ENCODE peak calls at places on chromosomes 1 and 21, in seven cellular contexts. W is heart right ventricle, M is kidney, D is hepatocyte, Q is mammary epithelial cell, I is SJCRH30, S is left ventricle myocardium inferior. Z is an unnamed sample.

GRCh38 chr1:206535853-206536188 is 28.5 kb downstream of the RASSF5 start:
- DNase-seq in Q (peak; percentile 61), S (no peak), W (no peak), M (no peak), I (no peak), D (no peak), Z (no peak)

GRCh38 chr1:64087768-64088167 is 115.7 kb upstream of the UBE2U start:
- DNase-seq in S (no peak), W (no peak), M (no peak), Q (peak; percentile 86), I (peak; percentile 18), D (no peak), Z (no peak)

GRCh38 chr1:201904579-201904978 is 15.9 kb downstream of the SHISA4 start:
- DNase-seq in M (peak; percentile 85), W (no peak), S (no peak), I (no peak), D (peak; percentile 50), Q (peak; percentile 80), Z (no peak)

GRCh38 chr1:168179411-168180147 is 817 bp downstream of the TIPRL start:
- DNase-seq in W (no peak), I (no peak), S (no peak), D (peak; percentile 23), Q (peak; percentile 26), M (no peak), Z (no peak)

GRCh38 chr1:215476541-215476940 is 90.6 kb upstream of the KCTD3 start:
- DNase-seq in Q (no peak), S (no peak), I (no peak), M (no peak), D (no peak), W (no peak), Z (no peak)

GRCh38 chr1:22111620-22112019 is 31.3 kb downstream of the WNT4 start:
- DNase-seq in I (no peak), Q (no peak), M (no peak), S (no peak), W (no peak), D (no peak), Z (no peak)

GRCh38 chr1:51564124-51564523 is 45.1 kb upstream of the EPS15 start:
- DNase-seq in M (no peak), D (peak; percentile 40), W (no peak), Q (peak; percentile 60), S (no peak), I (no peak), Z (no peak)

GRCh38 chr1:180183426-180183825 is 28.8 kb downstream of the QSOX1 start:
- DNase-seq in S (no peak), I (no peak), Q (no peak), D (no peak), W (no peak), M (peak; percentile 12), Z (no peak)

GRCh38 chr1:227945891-227946623 is 1.7 kb downstream of the WNT9A start:
- DNase-seq in W (peak; percentile 47), S (peak; percentile 63), D (peak; percentile 85), M (peak; percentile 94), Q (peak; percentile 90), I (peak; percentile 80), Z (no peak)

GRCh38 chr1:214637722-214638473 is 34.9 kb downstream of the CENPF start:
- DNase-seq in I (no peak), D (peak; percentile 56), W (no peak), M (no peak), Q (peak; percentile 46), S (no peak), Z (no peak)

GRCh38 chr1:9250586-9251381 is 16.2 kb downstream of the H6PD start:
- DNase-seq in W (no peak), S (no peak), I (no peak), D (no peak), M (peak; percentile 76), Q (no peak), Z (no peak)

GRCh38 chr1:167543566-167543965 is 10.0 kb downstream of the CREG1 start:
- DNase-seq in M (no peak), S (no peak), W (no peak), I (no peak), Q (no peak), D (no peak), Z (no peak)

GRCh38 chr1:201876148-201876547 is 12.6 kb upstream of the SHISA4 start:
- DNase-seq in S (no peak), Q (no peak), W (no peak), M (no peak), I (no peak), D (no peak), Z (no peak)

GRCh38 chr1:246291141-246291540 is 215.9 kb downstream of the SMYD3 start:
- DNase-seq in M (no peak), I (no peak), S (no peak), D (no peak), Q (no peak), W (no peak), Z (no peak)

GRCh38 chr1:2300004-2300771 is 72.1 kb downstream of the SKI start:
- DNase-seq in S (no peak), M (no peak), D (no peak), W (no peak), I (peak; percentile 62), Q (no peak), Z (peak; percentile 78)

GRCh38 chr1:34792868-34793727 is at the start of gene GJA4:
- DNase-seq in I (no peak), M (peak; percentile 66), Q (no peak), S (peak; percentile 54), D (no peak), W (peak; percentile 64), Z (no peak)

GRCh38 chr1:155064109-155064812 is 721 bp downstream of the EFNA4 start:
- DNase-seq in M (no peak), W (no peak), D (peak; percentile 81), I (peak; percentile 46), Q (no peak), S (no peak), Z (no peak)

GRCh38 chr1:162661336-162661735 is 29.1 kb downstream of the DDR2 start:
- DNase-seq in S (no peak), D (no peak), Q (no peak), W (no peak), I (no peak), M (no peak), Z (no peak)

GRCh38 chr1:23450894-23451293 is 26.3 kb upstream of the TCEA3 start:
- DNase-seq in S (no peak), I (no peak), Q (no peak), W (no peak), M (no peak), D (no peak), Z (no peak)

GRCh38 chr1:174968750-174969244 is 30.9 kb upstream of the CACYBP start:
- DNase-seq in D (no peak), M (no peak), S (no peak), I (no peak), Q (peak; percentile 81), W (no peak), Z (no peak)

GRCh38 chr1:159940006-159940620 is 5.3 kb downstream of the IGSF9 start:
- DNase-seq in S (no peak), I (no peak), M (no peak), W (no peak), Q (no peak), D (no peak), Z (no peak)

GRCh38 chr1:38239258-38239657 is 192.7 kb upstream of the POU3F1 start:
- DNase-seq in S (no peak), W (no peak), M (no peak), Q (no peak), D (no peak), I (peak; percentile 7), Z (no peak)

GRCh38 chr1:228463559-228464455 is 23.4 kb upstream of the RNF187 start:
- DNase-seq in I (no peak), M (peak; percentile 79), W (no peak), D (peak; percentile 34), Q (no peak), S (no peak), Z (peak; percentile 47)

GRCh38 chr1:56915960-56916359 is 49.9 kb downstream of the C8B start:
- DNase-seq in W (peak; percentile 31), S (peak; percentile 25), Q (no peak), I (no peak), D (no peak), M (peak; percentile 92), Z (no peak)

GRCh38 chr1:156865865-156866678 is 5.4 kb downstream of the NTRK1 start:
- DNase-seq in W (no peak), I (no peak), D (no peak), Q (no peak), M (peak; percentile 54), S (no peak), Z (no peak)

GRCh38 chr1:164804366-164804765 is 245.4 kb downstream of the PBX1 start:
- DNase-seq in M (no peak), S (no peak), I (no peak), Q (no peak), W (no peak), D (no peak), Z (no peak)

DNA sequence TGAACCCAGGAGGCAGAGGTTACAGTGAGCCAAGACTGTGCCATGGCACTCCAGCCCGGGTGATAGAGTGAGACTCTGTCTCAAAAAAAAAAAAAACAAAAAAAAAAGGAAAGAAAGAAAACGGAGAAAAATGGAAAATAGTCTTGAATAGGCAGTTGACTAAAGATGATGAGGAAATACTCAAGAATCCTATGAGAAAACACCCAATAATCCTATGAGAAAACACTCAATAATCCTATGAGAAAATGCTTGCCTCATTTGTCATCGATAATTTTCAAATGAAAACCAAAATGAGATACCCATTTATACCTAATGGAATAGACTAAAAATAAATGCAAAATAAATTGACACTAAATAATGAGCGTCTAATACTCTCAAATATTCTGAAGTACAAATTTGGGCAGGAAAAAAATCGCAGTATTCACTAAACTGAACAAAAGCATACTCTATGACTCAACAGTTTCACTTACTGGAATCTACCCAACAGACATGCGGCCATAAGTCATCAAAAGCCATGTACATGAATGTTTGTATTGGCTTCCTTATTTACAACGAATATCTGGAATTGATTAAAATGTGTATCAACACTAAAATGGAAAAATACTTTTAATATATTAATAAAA is 733.9 kb upstream of the CHRM3 start:
- DNase-seq in Q (peak; percentile 56), W (no peak), I (no peak), S (no peak), D (no peak), M (no peak), Z (no peak)
- H3K27ac ChIP-seq in Q (peak overlapping the region; percentile 41), W (no peak overlapping the region), I (no peak overlapping the region), S (no peak overlapping the region), D (no peak overlapping the region), M (no peak overlapping the region), Z (no peak overlapping the region)

GRCh38 chr1:94102126-94102525 is 18.8 kb downstream of the ABCA4 start:
- DNase-seq in I (no peak), M (no peak), Q (no peak), W (no peak), D (no peak), S (no peak), Z (no peak)
- H3K4me1 ChIP-seq in I (peaks cover 3% of the 10 kb centered on the region), M (no peaks in the 10 kb centered on the region), Q (peaks cover 24% of the 10 kb centered on the region), W (peaks cover 10% of the 10 kb centered on the region), D (peaks cover 47% of the 10 kb centered on the region), S (peaks cover 16% of the 10 kb centered on the region), Z (no peaks in the 10 kb centered on the region)

DNA sequence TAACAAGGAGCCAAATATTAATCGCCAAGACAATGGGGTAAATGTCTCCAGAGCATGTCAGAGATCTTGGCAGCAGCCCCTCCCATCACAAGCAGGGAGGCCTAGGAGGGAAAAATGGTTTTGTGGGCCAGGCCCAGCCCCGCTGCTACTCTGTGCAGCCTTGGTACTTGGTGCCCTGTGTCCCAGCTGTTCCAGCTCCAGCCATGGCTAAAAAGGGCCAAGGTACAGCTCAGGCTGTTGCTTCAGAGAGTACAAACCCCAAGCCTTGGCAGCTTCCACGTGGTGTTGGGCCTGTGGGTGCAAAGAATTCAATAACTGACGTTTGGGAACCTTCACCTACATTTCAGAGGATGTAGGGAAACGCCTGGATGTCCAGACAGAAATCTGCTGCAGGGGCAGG is 10.4 kb downstream of the UBE2G2 start:
- DNase-seq in S (no peak), D (no peak), M (no peak), W (no peak), I (no peak), Q (no peak), Z (no peak)
- H3K4me3 ChIP-seq in S (no peak overlapping the region), D (no peak overlapping the region), M (no peak overlapping the region), W (no peak overlapping the region), I (no peak overlapping the region), Q (no peak overlapping the region), Z (no peak overlapping the region)

GRCh38 chr1:32240140-32240951 is 6.7 kb upstream of the FAM167B start:
- DNase-seq in S (peak; percentile 73), W (peak; percentile 73), D (peak; percentile 77), Q (peak; percentile 30), I (no peak), M (peak; percentile 93), Z (peak; percentile 46)
- H3K27ac ChIP-seq in S (peak overlapping the region; percentile 89), W (peak overlapping the region; percentile 88), D (peak overlapping the region; percentile 88), Q (no peak overlapping the region), I (no peak overlapping the region), M (peak overlapping the region; percentile 91), Z (peak overlapping the region; percentile 30)

Z was measured in effector memory CD4-positive, alpha-beta T cell.